ENCODE peak calls at places on chromosomes 16 and 17, in four cellular contexts. Q is mesendoderm, M is H9, S is IMR-90. A is an unnamed sample.
A peak's percentile ranks its signal among the peaks of the same experiment; 100 is the strongest.

GRCh38 chr17:12659500-12659899 is 6.2 kb upstream of the MYOCD start:
- DNase-seq in Q (no peak), M (no peak), S (peak; percentile 90), A (no peak)

GRCh38 chr17:62090021-62090824 is 25.1 kb upstream of the MED13 start:
- DNase-seq in Q (no peak), M (no peak), S (no peak), A (no peak)

GRCh38 chr17:46184696-46185095 is 8.5 kb downstream of the KANSL1 start:
- DNase-seq in Q (no peak), M (no peak), S (no peak), A (no peak)

GRCh38 chr17:44598329-44598728 is 41.0 kb downstream of the FZD2 start:
- DNase-seq in Q (no peak), M (peak; percentile 55), S (no peak), A (no peak)

GRCh38 chr17:40451420-40451819 is 8.2 kb downstream of the IGFBP4 start:
- DNase-seq in Q (no peak), M (no peak), S (peak; percentile 91), A (no peak)

GRCh38 chr16:57531253-57531575 is 5.2 kb downstream of the CCDC102A start:
- DNase-seq in Q (no peak), M (no peak), S (no peak), A (no peak)

GRCh38 chr17:75241143-75241430 is 20.3 kb downstream of the GGA3 start:
- DNase-seq in Q (no peak), M (no peak), S (no peak), A (peak; percentile 96)

GRCh38 chr17:37447641-37448040 is 41.0 kb downstream of the TADA2A start:
- DNase-seq in Q (no peak), M (no peak), S (peak; percentile 51), A (peak; percentile 26)

GRCh38 chr17:31248986-31249385 is 48.1 kb downstream of the OMG start:
- DNase-seq in Q (no peak), M (no peak), S (peak; percentile 78), A (peak; percentile 80)

GRCh38 chr17:75468779-75469373 is 12.4 kb downstream of the TMEM94 start:
- DNase-seq in Q (no peak), M (no peak), S (no peak), A (peak; percentile 68)

GRCh38 chr17:17877548-17878358 is 41.0 kb upstream of the SREBF1 start:
- DNase-seq in Q (peak; percentile 58), M (peak; percentile 75), S (peak; percentile 90), A (no peak)

GRCh38 chr16:23206986-23207385 is 24.4 kb downstream of the SCNN1G start:
- DNase-seq in Q (no peak), M (no peak), S (no peak), A (no peak)

GRCh38 chr17:37273419-37274051 is 102.2 kb upstream of the C17orf78 start:
- DNase-seq in Q (peak; percentile 18), M (peak; percentile 24), S (peak; percentile 84), A (no peak)

GRCh38 chr16:24291932-24292331 is 35.8 kb downstream of the CACNG3 start:
- DNase-seq in Q (no peak), M (no peak), S (no peak), A (no peak)

GRCh38 chr16:23557779-23558330 is 328 bp downstream of the UBFD1 start:
- DNase-seq in Q (no peak), M (peak; percentile 42), S (peak; percentile 44), A (peak; percentile 31)

GRCh38 chr17:77323413-77324171 is 182.8 kb downstream of the SEC14L1 start:
- DNase-seq in Q (no peak), M (peak; percentile 30), S (peak; percentile 52), A (no peak)

GRCh38 chr16:47375423-47375822 is 85.4 kb downstream of the ITFG1 start:
- DNase-seq in Q (peak; percentile 51), M (no peak), S (peak; percentile 28), A (no peak)

GRCh38 chr16:4344659-4345438 is 6.3 kb downstream of the PAM16 start:
- DNase-seq in Q (no peak), M (no peak), S (peak; percentile 10), A (no peak)

GRCh38 chr17:82836823-82837357 is 2.9 kb downstream of the ZNF750 start:
- DNase-seq in Q (peak; percentile 32), M (no peak), S (no peak), A (no peak)

GRCh38 chr16:75226550-75227360 is 8.0 kb downstream of the CTRB1 start:
- DNase-seq in Q (no peak), M (peak; percentile 33), S (no peak), A (peak; percentile 30)

GRCh38 chr17:51493206-51493605 is 232.9 kb downstream of the UTP18 start:
- DNase-seq in Q (no peak), M (no peak), S (no peak), A (no peak)

GRCh38 chr16:70160388-70160787 is 13.2 kb upstream of the CLEC18C start:
- DNase-seq in Q (no peak), M (no peak), S (no peak), A (no peak)

GRCh38 chr16:57264950-57265371 is 19.5 kb downstream of the PLLP start:
- DNase-seq in Q (no peak), M (no peak), S (no peak), A (no peak)

GRCh38 chr17:29136998-29137730 is 43.0 kb downstream of the MYO18A start:
- DNase-seq in Q (no peak), M (no peak), S (peak; percentile 79), A (no peak)

GRCh38 chr17:46148247-46148646 is 45.0 kb downstream of the KANSL1 start:
- DNase-seq in Q (no peak), M (no peak), S (no peak), A (no peak)

GRCh38 chr17:81731271-81731670 is 19.2 kb downstream of the SLC25A10 start:
- DNase-seq in Q (no peak), M (no peak), S (peak; percentile 49), A (peak; percentile 97)

GRCh38 chr17:82630212-82630611 is 18.0 kb downstream of the WDR45B start:
- DNase-seq in Q (no peak), M (no peak), S (no peak), A (no peak)

GRCh38 chr17:39225974-39226683 is 384 bp upstream of the STAC2 start:
- DNase-seq in Q (peak; percentile 91), M (peak; percentile 100), S (peak; percentile 20), A (no peak)

GRCh38 chr17:39229274-39229913 is 3.6 kb upstream of the STAC2 start:
- DNase-seq in Q (no peak), M (no peak), S (peak; percentile 37), A (no peak)

GRCh38 chr17:39225308-39225973 is at the start of gene STAC2:
- DNase-seq in Q (no peak), M (no peak), S (no peak), A (no peak)

GRCh38 chr17:39224778-39225307 is 902 bp downstream of the STAC2 start:
- DNase-seq in Q (no peak), M (no peak), S (no peak), A (no peak)

GRCh38 chr17:39227364-39227919 is 1.7 kb upstream of the STAC2 start:
- DNase-seq in Q (no peak), M (no peak), S (no peak), A (no peak)
- H2BK5ac ChIP-seq in Q (no peak overlapping the region), M (no peak overlapping the region), S (no peak overlapping the region), A (no peak overlapping the region)

GRCh38 chr17:79927688-79928501 is 88.7 kb upstream of the CBX4 start:
- DNase-seq in Q (no peak), M (no peak), S (no peak), A (no peak)

GRCh38 chr17:79926002-79926307 is 86.7 kb upstream of the CBX4 start:
- DNase-seq in Q (no peak), M (no peak), S (no peak), A (no peak)

GRCh38 chr17:79925242-79925957 is 86.2 kb upstream of the CBX4 start:
- DNase-seq in Q (no peak), M (no peak), S (peak; percentile 25), A (no peak)

GRCh38 chr17:79927136-79927661 is 88.0 kb upstream of the CBX4 start:
- DNase-seq in Q (no peak), M (no peak), S (no peak), A (no peak)

DNA sequence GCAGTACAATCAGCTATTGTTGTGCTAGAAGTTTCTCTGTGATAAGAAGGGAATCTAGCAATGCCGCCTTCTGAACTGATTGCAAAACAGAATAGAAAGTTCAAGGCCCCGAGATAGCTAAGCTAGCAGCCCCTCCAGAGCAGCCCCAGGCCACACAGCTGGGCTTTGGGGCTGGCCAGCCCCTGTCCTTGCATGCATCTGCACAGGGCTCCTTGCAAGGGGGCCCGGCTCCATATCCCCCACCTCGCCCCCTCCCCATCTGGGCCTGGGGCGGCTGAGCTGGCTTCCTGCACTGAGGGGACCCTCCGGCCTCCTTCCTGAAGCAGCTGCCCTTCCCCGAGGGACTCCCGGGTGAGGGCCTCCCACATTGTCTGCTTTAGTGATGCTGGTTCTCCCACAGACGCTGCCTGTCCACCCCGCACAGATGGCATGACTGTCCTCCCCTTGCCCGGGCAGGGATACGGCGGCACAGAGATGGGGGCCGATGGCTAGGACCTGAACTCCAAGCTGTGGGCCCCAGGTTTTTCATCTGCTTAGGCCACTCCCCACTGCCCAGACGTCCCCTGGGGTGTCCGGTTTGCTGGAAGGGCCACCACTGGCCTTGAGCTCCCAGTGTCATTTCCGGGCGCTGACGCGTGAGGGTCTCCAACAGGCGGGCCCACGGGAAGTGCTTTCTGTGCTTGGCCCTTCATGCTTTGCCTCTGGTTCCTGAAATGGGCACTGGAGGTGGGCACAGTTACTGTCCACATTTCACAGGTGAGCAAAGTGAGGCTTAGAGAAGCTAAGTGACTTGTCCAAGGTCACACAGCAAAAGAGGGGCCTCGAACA is 87.3 kb upstream of the CBX4 start:
- DNase-seq in Q (peak; percentile 53), M (no peak), S (no peak), A (no peak)
- H3K18ac ChIP-seq in Q (peak overlapping the region; percentile 54), M (no peak overlapping the region), S (no peak overlapping the region), A (no peak overlapping the region)

DNA sequence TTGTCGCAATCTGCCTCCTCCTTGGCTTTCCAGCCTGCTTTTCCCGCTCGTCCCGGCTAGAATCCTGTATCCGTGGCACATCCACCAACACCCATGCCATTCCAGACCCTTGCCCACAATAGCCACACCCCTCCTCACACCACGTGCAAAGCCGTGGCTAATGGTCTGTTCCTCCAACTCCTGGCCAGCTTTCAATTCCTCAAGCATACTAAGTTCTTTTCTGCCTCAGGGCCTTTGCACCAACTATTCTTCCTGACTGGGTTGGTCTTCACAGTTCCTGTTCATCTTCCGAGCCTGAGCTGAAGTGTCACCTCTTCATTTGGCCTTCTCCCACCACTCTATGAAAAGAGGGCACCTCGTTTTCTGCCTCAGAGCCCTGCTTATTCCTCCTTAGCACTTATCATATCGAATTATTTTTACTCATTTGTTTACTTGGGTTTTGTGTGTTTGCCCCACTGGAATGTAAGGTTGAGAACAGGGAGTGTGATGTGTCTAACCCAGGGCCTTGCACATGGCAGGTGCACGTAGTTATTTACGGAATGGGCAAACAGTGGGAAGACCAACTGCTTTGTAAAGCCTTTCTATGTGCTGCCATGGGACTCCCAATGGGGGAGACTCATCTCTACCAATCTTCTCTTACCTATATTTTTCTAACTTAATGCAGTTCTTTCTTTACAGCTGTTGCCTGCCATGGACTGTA is 69.0 kb downstream of the CDK5R1 start:
- DNase-seq in Q (no peak), M (no peak), S (no peak), A (no peak)
- H2BK5ac ChIP-seq in Q (no peak overlapping the region), M (no peak overlapping the region), S (no peak overlapping the region), A (no peak overlapping the region)

DNA sequence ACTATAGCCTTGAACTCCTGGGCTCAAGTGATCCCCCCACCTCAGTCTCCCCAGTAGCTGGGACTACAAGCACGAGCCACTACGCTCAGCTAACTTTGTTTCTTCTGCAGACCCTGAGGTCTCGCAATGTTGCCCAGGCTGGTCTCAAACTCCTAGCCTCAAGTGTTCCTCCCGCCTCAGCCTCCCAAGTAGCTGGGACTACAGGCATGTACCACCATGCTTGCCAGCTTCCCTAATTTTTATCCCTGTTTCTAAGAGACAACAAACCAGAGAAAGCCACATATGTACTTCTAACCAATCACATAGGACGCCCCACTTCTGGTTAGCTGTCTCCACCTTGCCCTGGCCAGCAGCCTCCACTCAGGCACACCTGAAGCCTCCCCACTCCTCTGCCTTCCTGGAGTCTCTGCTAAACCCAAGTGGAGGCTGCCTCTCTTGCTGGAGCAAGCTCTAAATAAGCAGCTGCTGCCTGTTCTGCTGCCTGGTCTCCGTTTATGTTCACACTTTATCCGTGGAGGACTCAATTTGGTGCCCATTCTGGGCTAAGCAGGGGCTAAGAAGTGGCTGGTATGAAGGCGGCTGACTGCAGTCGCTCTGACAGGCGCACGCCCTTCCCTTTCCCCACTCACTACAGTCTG is 24.7 kb downstream of the NSMCE1 start:
- DNase-seq in Q (no peak), M (peak; percentile 10), S (no peak), A (no peak)
- H3K18ac ChIP-seq in Q (no peak overlapping the region), M (no peak overlapping the region), S (peak overlapping the region; percentile 21), A (no peak overlapping the region)

A was measured in trophoblast cell.